ENCODE peak calls at places on chromosomes 13 and 19, in nine cellular contexts. I is stimulated activated CD8-positive, alpha-beta memory T cell treated with anti-CD3 and anti-CD28 coated beads, Interleukin-7, amount 100 ng/mL, for 1 hour; F is mammary epithelial cell; R is HTR-8/SVneo; Q is endothelial cell; K is stimulated activated CD4-positive, alpha-beta T cell treated with anti-CD3 and anti-CD28 coated beads, Interleukin-1b, Interleukin-23, amount 100 ng/mL, for 24 hours; M is effector CD4-positive, alpha-beta T cell; C is adrenal gland; L is midbrain. J is an unnamed sample.
A peak's percentile ranks its signal among the peaks of the same experiment; 100 is the strongest.

GRCh38 chr19:55379161-55379560 is 2.5 kb downstream of the TMEM190 start:
- DNase-seq in I (no peak), F (no peak), R (no peak), Q (no peak), K (no peak), M (no peak), C (no peak), L (no peak), J (no peak)

GRCh38 chr19:16824658-16825311 is 4.4 kb upstream of the SIN3B start:
- DNase-seq in I (no peak), F (no peak), R (no peak), Q (no peak), K (no peak), M (no peak), C (peak; percentile 27), L (no peak), J (no peak)

GRCh38 chr19:50427997-50428425 is 4.7 kb upstream of the MYBPC2 start:
- DNase-seq in I (no peak), F (no peak), R (no peak), Q (no peak), K (no peak), M (peak; percentile 10), C (peak; percentile 82), L (peak; percentile 75), J (peak; percentile 44)

GRCh38 chr13:43905435-43906031 is 25.8 kb downstream of the LACC1 start:
- DNase-seq in I (no peak), F (peak; percentile 48), R (peak; percentile 28), Q (peak; percentile 45), K (peak; percentile 9), M (peak; percentile 9), C (no peak), L (peak; percentile 85), J (no peak)

GRCh38 chr19:44447864-44448674 is at the start of gene ZNF229:
- DNase-seq in I (peak; percentile 36), F (peak; percentile 93), R (peak; percentile 92), Q (peak; percentile 67), K (peak; percentile 32), M (peak; percentile 23), C (peak; percentile 89), L (peak; percentile 76), J (peak; percentile 55)

GRCh38 chr19:13034636-13035035 is 39.4 kb downstream of the NFIX start:
- DNase-seq in I (no peak), F (peak; percentile 49), R (no peak), Q (no peak), K (no peak), M (no peak), C (no peak), L (no peak), J (no peak)

GRCh38 chr13:108967371-108967770 is 338.0 kb downstream of the MYO16 start:
- DNase-seq in I (no peak), F (no peak), R (no peak), Q (no peak), K (no peak), M (no peak), C (no peak), L (no peak), J (no peak)

GRCh38 chr19:49157445-49158224 is at the start of gene TRPM4:
- DNase-seq in I (no peak), F (peak; percentile 82), R (peak; percentile 82), Q (peak; percentile 91), K (no peak), M (no peak), C (peak; percentile 81), L (peak; percentile 54), J (peak; percentile 72)

GRCh38 chr13:107025991-107026390 is 458.1 kb upstream of the ARGLU1 start:
- DNase-seq in I (no peak), F (peak; percentile 2), R (no peak), Q (no peak), K (no peak), M (no peak), C (peak; percentile 20), L (peak; percentile 11), J (no peak)

GRCh38 chr13:99018418-99019180 is 40.7 kb upstream of the DOCK9 start:
- DNase-seq in I (no peak), F (peak; percentile 59), R (no peak), Q (no peak), K (no peak), M (no peak), C (no peak), L (no peak), J (no peak)

GRCh38 chr19:12139309-12139708 is 841 bp downstream of the ZNF20 start:
- DNase-seq in I (no peak), F (no peak), R (no peak), Q (no peak), K (no peak), M (no peak), C (no peak), L (no peak), J (no peak)

GRCh38 chr13:110044521-110045200 is 258.3 kb upstream of the IRS2 start:
- DNase-seq in I (no peak), F (no peak), R (no peak), Q (no peak), K (no peak), M (no peak), C (no peak), L (no peak), J (no peak)

GRCh38 chr19:31066385-31066784 is 282.9 kb downstream of the TSHZ3 start:
- DNase-seq in I (no peak), F (peak; percentile 76), R (peak; percentile 79), Q (no peak), K (no peak), M (no peak), C (peak; percentile 18), L (no peak), J (no peak)

GRCh38 chr13:27132538-27132937 is 39.1 kb downstream of the USP12 start:
- DNase-seq in I (no peak), F (no peak), R (no peak), Q (no peak), K (no peak), M (no peak), C (no peak), L (no peak), J (no peak)

GRCh38 chr19:29598496-29598895 is 7.6 kb upstream of the POP4 start:
- DNase-seq in I (no peak), F (no peak), R (no peak), Q (no peak), K (no peak), M (no peak), C (no peak), L (no peak), J (no peak)

GRCh38 chr19:35310811-35311465 is 18.0 kb upstream of the CD22 start:
- DNase-seq in I (no peak), F (no peak), R (no peak), Q (no peak), K (no peak), M (no peak), C (no peak), L (no peak), J (no peak)

GRCh38 chr13:33174980-33175379 is 110.6 kb downstream of the STARD13 start:
- DNase-seq in I (no peak), F (no peak), R (no peak), Q (no peak), K (no peak), M (no peak), C (no peak), L (no peak), J (no peak)

GRCh38 chr19:16034958-16035560 is 41.2 kb upstream of the TPM4 start:
- DNase-seq in I (no peak), F (no peak), R (no peak), Q (no peak), K (no peak), M (no peak), C (no peak), L (no peak), J (no peak)

GRCh38 chr13:91375119-91375729 is 23.2 kb upstream of the GPC5 start:
- DNase-seq in I (no peak), F (no peak), R (no peak), Q (no peak), K (no peak), M (no peak), C (no peak), L (no peak), J (no peak)

GRCh38 chr19:47229674-47230121 is 1.3 kb downstream of the BBC3 start:
- DNase-seq in I (no peak), F (no peak), R (no peak), Q (no peak), K (no peak), M (no peak), C (no peak), L (no peak), J (no peak)

GRCh38 chr13:46749951-46750350 is 47.0 kb downstream of the ESD start:
- DNase-seq in I (no peak), F (no peak), R (no peak), Q (no peak), K (no peak), M (no peak), C (no peak), L (no peak), J (no peak)